ENCODE peak calls at places on chromosomes 13 and 19, in ten cellular contexts. N, W, H, Y, Z, C, O, E, P and X are unnamed samples.
A peak's percentile ranks its signal among the peaks of the same experiment; 100 is the strongest.

GRCh38 chr19:2424686-2425621 is 2.4 kb downstream of the TIMM13 start:
- DNase-seq in N (no peak), E (peak; percentile 85), P (no peak), O (no peak), C (no peak), H (peak; percentile 64), Z (no peak), W (peak; percentile 75), Y (peak; percentile 94), X (no peak)

GRCh38 chr13:33799950-33800592 is 17.9 kb upstream of the RFC3 start:
- DNase-seq in O (no peak), Y (no peak), N (no peak), W (no peak), Z (no peak), C (no peak), H (no peak), E (peak; percentile 33), P (no peak), X (no peak)

GRCh38 chr13:19984430-19985218 is 26.1 kb downstream of the ZMYM2 start:
- DNase-seq in W (no peak), P (peak; percentile 13), N (peak; percentile 7), C (no peak), E (peak; percentile 55), Y (no peak), O (no peak), Z (no peak), H (no peak), X (peak; percentile 34)

GRCh38 chr13:105231579-105231978 is 1303.9 kb downstream of the EFNB2 start:
- DNase-seq in E (no peak), C (no peak), O (no peak), Z (no peak), P (no peak), W (no peak), Y (no peak), N (no peak), H (no peak), X (peak; percentile 6)

GRCh38 chr13:83865161-83866137 is 16.8 kb downstream of the SLITRK1 start:
- DNase-seq in C (no peak), O (no peak), P (no peak), E (no peak), W (no peak), H (no peak), Y (no peak), Z (no peak), N (no peak), X (no peak)

GRCh38 chr13:69324109-69324886 is 783.3 kb upstream of the ATXN8OS start:
- DNase-seq in Z (no peak), P (no peak), E (peak; percentile 29), W (no peak), Y (no peak), C (no peak), N (no peak), H (no peak), O (no peak), X (no peak)

GRCh38 chr13:94090773-94091172 is 388.7 kb downstream of the DCT start:
- DNase-seq in O (no peak), C (no peak), E (no peak), N (no peak), Y (no peak), Z (no peak), H (no peak), W (no peak), P (no peak), X (no peak)

GRCh38 chr19:50196322-50196932 is 7.0 kb upstream of the MYH14 start:
- DNase-seq in O (no peak), E (no peak), Z (no peak), Y (no peak), N (no peak), C (no peak), H (no peak), W (no peak), P (no peak), X (no peak)

GRCh38 chr13:38636106-38636505 is 50.8 kb upstream of the FREM2 start:
- DNase-seq in P (peak; percentile 49), W (no peak), Z (no peak), C (no peak), Y (no peak), N (no peak), O (no peak), E (no peak), H (no peak), X (no peak)

GRCh38 chr19:38263696-38264485 is 482 bp upstream of the SPINT2 start:
- DNase-seq in Z (no peak), N (no peak), Y (no peak), O (no peak), E (no peak), W (peak; percentile 83), H (peak; percentile 45), C (no peak), P (peak; percentile 97), X (no peak)

DNA sequence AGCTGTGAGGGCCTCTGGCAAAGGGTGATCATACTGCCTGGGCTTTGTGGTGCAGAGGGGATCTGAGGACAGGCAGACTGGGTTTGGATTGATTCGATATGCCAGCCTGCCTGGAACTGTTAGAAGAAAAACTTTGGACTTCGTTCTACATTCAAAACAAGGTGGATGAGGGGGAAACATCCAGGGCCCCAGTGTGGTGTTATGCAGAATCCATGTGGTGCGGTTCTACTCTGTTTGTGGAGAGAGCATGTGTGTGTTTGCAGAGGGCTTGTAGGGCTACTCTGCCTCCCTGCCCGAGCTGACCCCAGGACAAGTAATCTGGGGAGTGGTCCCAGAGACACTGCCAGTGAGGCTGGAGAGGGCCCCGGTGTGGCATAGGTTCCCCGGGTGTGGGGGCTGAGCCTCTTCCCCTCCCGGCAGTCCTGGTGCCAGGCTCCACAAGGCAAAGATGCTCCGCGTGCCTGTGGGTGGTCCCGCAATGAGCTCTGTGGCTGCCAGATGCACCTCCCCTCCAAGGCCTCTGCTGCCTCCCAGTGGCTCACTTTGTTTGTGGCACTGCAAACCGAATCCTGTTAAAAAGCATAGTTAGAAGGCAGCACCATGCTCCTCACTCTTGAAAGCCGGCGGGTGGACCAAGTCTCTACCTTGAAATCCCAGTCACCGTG is 22.3 kb upstream of the TFDP1 start:
- DNase-seq in W (peak; percentile 84), O (peak; percentile 67), N (peak; percentile 95), Y (peak; percentile 89), C (peak; percentile 40), Z (peak; percentile 64), P (peak; percentile 55), H (peak; percentile 77), E (peak; percentile 93), X (no peak)
- H3K4me3 ChIP-seq in W (no peak overlapping the region), O (no peak overlapping the region), N (no peak overlapping the region), Y (no peak overlapping the region), C (no peak overlapping the region), Z (no peak overlapping the region), P (no peak overlapping the region), H (no peak overlapping the region), E (no peak overlapping the region), X (no peak overlapping the region)

GRCh38 chr19:16529466-16530144 is 12.6 kb downstream of the CHERP start:
- DNase-seq in N (no peak), W (no peak), C (no peak), O (no peak), Z (no peak), P (no peak), Y (no peak), H (no peak), E (no peak), X (no peak)
- H3K36me3 ChIP-seq in N (peaks cover 98% of the 10 kb centered on the region), W (no peaks in the 10 kb centered on the region), C (peaks cover 95% of the 10 kb centered on the region), O (no peaks in the 10 kb centered on the region), Z (peaks cover 34% of the 10 kb centered on the region), P (peaks cover 91% of the 10 kb centered on the region), Y (peaks cover 97% of the 10 kb centered on the region), H (peaks cover 48% of the 10 kb centered on the region), E (no peaks in the 10 kb centered on the region), X (peaks cover 59% of the 10 kb centered on the region)

GRCh38 chr19:34824686-34825085 is 51.7 kb upstream of the ZNF599 start:
- DNase-seq in E (no peak), W (no peak), N (no peak), H (no peak), C (no peak), P (no peak), Z (no peak), O (no peak), Y (no peak), X (no peak)
- H3K4me3 ChIP-seq in E (no peak overlapping the region), W (no peak overlapping the region), N (no peak overlapping the region), H (no peak overlapping the region), C (no peak overlapping the region), P (no peak overlapping the region), Z (no peak overlapping the region), O (no peak overlapping the region), Y (no peak overlapping the region), X (no peak overlapping the region)

GRCh38 chr19:13957107-13957506 is 4.8 kb downstream of the DCAF15 start:
- DNase-seq in E (no peak), W (no peak), H (no peak), Z (no peak), Y (no peak), N (no peak), C (no peak), P (no peak), O (no peak), X (no peak)
- H3K36me3 ChIP-seq in E (no peaks in the 10 kb centered on the region), W (no peaks in the 10 kb centered on the region), H (peaks cover 15% of the 10 kb centered on the region), Z (no peaks in the 10 kb centered on the region), Y (peaks cover 63% of the 10 kb centered on the region), N (peaks cover 77% of the 10 kb centered on the region), C (peaks cover 53% of the 10 kb centered on the region), P (peaks cover 32% of the 10 kb centered on the region), O (no peaks in the 10 kb centered on the region), X (peaks cover 31% of the 10 kb centered on the region)

GRCh38 chr19:10289836-10290438 is at the start of gene ICAM5:
- DNase-seq in E (no peak), H (no peak), Y (no peak), W (no peak), Z (no peak), C (no peak), N (no peak), P (no peak), O (no peak), X (peak; percentile 72)
- H3K4me3 ChIP-seq in E (peak within 1 kb of the TSS; percentile 39), H (peak within 1 kb of the TSS; percentile 45), Y (peak within 1 kb of the TSS; percentile 23), W (peak within 1 kb of the TSS; percentile 40), Z (peak within 1 kb of the TSS; percentile 36), C (peak within 1 kb of the TSS; percentile 32), N (peak within 1 kb of the TSS; percentile 36), P (no peak within 1 kb of the TSS), O (peak within 1 kb of the TSS; percentile 11), X (peak within 1 kb of the TSS; percentile 55)